ENCODE peak calls at places on chromosome 14, in five cellular contexts. One of them, this sample, is unnamed.

GRCh38 chr14:54226103-54226502 is 170.7 kb upstream of the CDKN3 start:
- DNase-seq in A549: no peak
- DNase-seq in ovary: no peak
- DNase-seq in NB4: no peak
- DNase-seq in breast epithelium: no peak
- DNase-seq in this sample: no peak

GRCh38 chr14:34227834-34228662 is 234.0 kb downstream of the SPTSSA start:
- DNase-seq in breast epithelium: peak; percentile 63
- DNase-seq in ovary: peak; percentile 35
- DNase-seq in NB4: peak; percentile 56
- DNase-seq in A549: peak; percentile 49
- DNase-seq in this sample: no peak

GRCh38 chr14:23125933-23126524 is 7.0 kb upstream of the CEBPE start:
- DNase-seq in NB4: no peak
- DNase-seq in ovary: no peak
- DNase-seq in A549: no peak
- DNase-seq in breast epithelium: no peak
- DNase-seq in this sample: no peak

GRCh38 chr14:92949496-92950192 is 26.7 kb downstream of the CHGA start:
- DNase-seq in ovary: no peak
- DNase-seq in A549: no peak
- DNase-seq in breast epithelium: no peak
- DNase-seq in NB4: no peak
- DNase-seq in this sample: no peak

GRCh38 chr14:91660790-91661189 is 71.1 kb downstream of the CATSPERB start:
- DNase-seq in ovary: no peak
- DNase-seq in A549: no peak
- DNase-seq in NB4: no peak
- DNase-seq in breast epithelium: no peak
- DNase-seq in this sample: no peak

GRCh38 chr14:101508948-101509729 is 52.2 kb upstream of the DIO3 start:
- DNase-seq in A549: no peak
- DNase-seq in NB4: no peak
- DNase-seq in breast epithelium: no peak
- DNase-seq in ovary: peak; percentile 10
- DNase-seq in this sample: no peak

GRCh38 chr14:45766247-45766646 is 513.2 kb upstream of the MIS18BP1 start:
- DNase-seq in breast epithelium: no peak
- DNase-seq in A549: no peak
- DNase-seq in ovary: no peak
- DNase-seq in NB4: no peak
- DNase-seq in this sample: no peak

GRCh38 chr14:75911883-75912282 is 69.9 kb downstream of the TGFB3 start:
- DNase-seq in A549: no peak
- DNase-seq in ovary: no peak
- DNase-seq in breast epithelium: no peak
- DNase-seq in NB4: no peak
- DNase-seq in this sample: no peak

GRCh38 chr14:33796356-33796755 is 154.5 kb downstream of the EGLN3 start:
- DNase-seq in NB4: no peak
- DNase-seq in A549: no peak
- DNase-seq in ovary: no peak
- DNase-seq in breast epithelium: no peak
- DNase-seq in this sample: no peak

GRCh38 chr14:70020350-70021170 is 141.3 kb downstream of the SMOC1 start:
- DNase-seq in ovary: no peak
- DNase-seq in A549: no peak
- DNase-seq in NB4: peak; percentile 80
- DNase-seq in breast epithelium: no peak
- DNase-seq in this sample: no peak

GRCh38 chr14:59997496-59997895 is 77.6 kb downstream of the LRRC9 start:
- DNase-seq in breast epithelium: no peak
- DNase-seq in NB4: peak; percentile 16
- DNase-seq in ovary: no peak
- DNase-seq in A549: no peak
- DNase-seq in this sample: no peak

GRCh38 chr14:65478596-65478995 is 66.1 kb downstream of the FUT8 start:
- DNase-seq in A549: peak; percentile 10
- DNase-seq in NB4: no peak
- DNase-seq in breast epithelium: no peak
- DNase-seq in ovary: no peak
- DNase-seq in this sample: no peak

GRCh38 chr14:24095196-24096068 is 1.3 kb downstream of the PCK2 start:
- DNase-seq in NB4: peak; percentile 90
- DNase-seq in ovary: no peak
- DNase-seq in breast epithelium: no peak
- DNase-seq in A549: peak; percentile 62
- DNase-seq in this sample: peak; percentile 94

GRCh38 chr14:72516936-72517408 is 376.9 kb downstream of the DPF3 start:
- DNase-seq in A549: peak; percentile 68
- DNase-seq in ovary: peak; percentile 81
- DNase-seq in NB4: peak; percentile 72
- DNase-seq in breast epithelium: peak; percentile 63
- DNase-seq in this sample: peak; percentile 72

GRCh38 chr14:49966304-49966809 is 73.5 kb downstream of the ARF6 start:
- DNase-seq in breast epithelium: no peak
- DNase-seq in ovary: no peak
- DNase-seq in A549: peak; percentile 87
- DNase-seq in NB4: no peak
- DNase-seq in this sample: peak; percentile 81

GRCh38 chr14:55583942-55584468 is 4.0 kb downstream of the KTN1 start:
- DNase-seq in breast epithelium: no peak
- DNase-seq in NB4: no peak
- DNase-seq in ovary: no peak
- DNase-seq in A549: no peak
- DNase-seq in this sample: no peak

GRCh38 chr14:65054471-65055085 is 47.7 kb downstream of the MAX start:
- DNase-seq in NB4: peak; percentile 100
- DNase-seq in A549: no peak
- DNase-seq in breast epithelium: no peak
- DNase-seq in ovary: no peak
- DNase-seq in this sample: no peak

GRCh38 chr14:90544971-90545370 is 148.1 kb downstream of the CALM1 start:
- DNase-seq in ovary: peak; percentile 12
- DNase-seq in breast epithelium: no peak
- DNase-seq in A549: no peak
- DNase-seq in NB4: peak; percentile 27
- DNase-seq in this sample: peak; percentile 30

GRCh38 chr14:32397871-32398640 is 69.0 kb downstream of the AKAP6 start:
- DNase-seq in NB4: no peak
- DNase-seq in breast epithelium: no peak
- DNase-seq in ovary: no peak
- DNase-seq in A549: peak; percentile 60
- DNase-seq in this sample: no peak

GRCh38 chr14:68088463-68088862 is 268.9 kb downstream of the RAD51B start:
- DNase-seq in A549: peak; percentile 76
- DNase-seq in ovary: no peak
- DNase-seq in NB4: no peak
- DNase-seq in breast epithelium: no peak
- DNase-seq in this sample: no peak

GRCh38 chr14:62213516-62213915 is 451.3 kb downstream of the SNAPC1 start:
- DNase-seq in breast epithelium: no peak
- DNase-seq in ovary: no peak
- DNase-seq in A549: no peak
- DNase-seq in NB4: no peak
- DNase-seq in this sample: no peak

GRCh38 chr14:73591690-73592448 is at the start of gene ACOT4:
- DNase-seq in ovary: peak; percentile 35
- DNase-seq in A549: peak; percentile 62
- DNase-seq in breast epithelium: no peak
- DNase-seq in NB4: peak; percentile 29
- DNase-seq in this sample: peak; percentile 24
- TF ChIP-seq POLR2A in ovary: no peak
- TF ChIP-seq POLR2A in A549: peak; percentile 42
- TF ChIP-seq POLR2A in breast epithelium: no peak
- TF ChIP-seq POLR2A in NB4: no peak
- TF ChIP-seq POLR2A in this sample: no peak

DNA sequence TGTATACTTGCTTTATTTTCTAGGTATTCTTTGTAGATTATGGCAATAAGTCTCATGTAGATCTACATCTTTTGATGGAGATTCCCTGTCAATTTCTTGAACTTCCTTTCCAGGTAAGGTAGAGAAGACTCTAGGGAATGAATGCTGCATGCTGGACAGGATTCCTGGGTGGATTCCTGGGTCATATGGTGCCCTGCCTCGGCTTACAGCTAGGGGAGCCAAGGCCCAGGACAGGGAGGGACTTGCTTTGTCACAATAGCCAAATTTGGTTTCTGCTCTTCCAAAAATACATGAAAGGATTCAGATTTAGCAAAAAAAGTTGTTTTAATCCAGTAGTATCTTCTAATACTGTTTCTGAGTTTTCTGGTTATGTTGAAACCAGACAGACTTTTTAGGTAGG is 59.5 kb upstream of the ASPG start:
- DNase-seq in breast epithelium: no peak
- DNase-seq in A549: no peak
- DNase-seq in ovary: no peak
- DNase-seq in NB4: no peak
- DNase-seq in this sample: no peak
- TF ChIP-seq CTCF in breast epithelium: no peak
- TF ChIP-seq CTCF in A549: no peak
- TF ChIP-seq CTCF in ovary: no peak
- TF ChIP-seq CTCF in NB4: no peak
- TF ChIP-seq CTCF in this sample: no peak

GRCh38 chr14:99425272-99425681 is 55.4 kb downstream of the SETD3 start:
- DNase-seq in A549: no peak
- DNase-seq in ovary: no peak
- DNase-seq in breast epithelium: no peak
- DNase-seq in NB4: no peak
- DNase-seq in this sample: no peak
- H3K4me3 ChIP-seq in A549: no peak overlapping the region
- H3K4me3 ChIP-seq in ovary: no peak overlapping the region
- H3K4me3 ChIP-seq in breast epithelium: no peak overlapping the region
- H3K4me3 ChIP-seq in NB4: no peak overlapping the region
- H3K4me3 ChIP-seq in this sample: no peak overlapping the region

DNA sequence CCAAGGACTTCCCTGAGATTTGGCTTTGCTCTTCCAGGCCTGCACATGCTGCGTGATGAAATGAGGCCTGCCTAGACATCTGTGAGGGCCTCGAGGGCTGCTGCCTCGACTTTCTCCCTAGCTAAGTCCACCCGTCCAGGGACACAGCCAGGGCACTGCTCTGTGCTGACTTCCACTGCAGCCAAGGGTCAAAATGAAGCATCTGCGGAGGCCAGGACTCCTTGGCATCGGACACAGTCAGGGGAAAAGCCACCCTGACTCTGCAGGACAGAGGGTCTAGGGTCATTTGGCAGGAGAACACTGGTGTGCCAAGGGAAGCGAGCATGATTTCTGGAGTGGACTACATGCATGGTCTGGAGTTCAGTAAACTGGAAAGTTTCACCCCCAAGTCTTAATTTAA is 10.7 kb downstream of the SLC25A47 start:
- DNase-seq in breast epithelium: no peak
- DNase-seq in A549: no peak
- DNase-seq in NB4: no peak
- DNase-seq in ovary: no peak
- DNase-seq in this sample: no peak
- TF ChIP-seq POLR2A in breast epithelium: no peak
- TF ChIP-seq POLR2A in A549: no peak
- TF ChIP-seq POLR2A in NB4: no peak
- TF ChIP-seq POLR2A in ovary: no peak
- TF ChIP-seq POLR2A in this sample: no peak

DNA sequence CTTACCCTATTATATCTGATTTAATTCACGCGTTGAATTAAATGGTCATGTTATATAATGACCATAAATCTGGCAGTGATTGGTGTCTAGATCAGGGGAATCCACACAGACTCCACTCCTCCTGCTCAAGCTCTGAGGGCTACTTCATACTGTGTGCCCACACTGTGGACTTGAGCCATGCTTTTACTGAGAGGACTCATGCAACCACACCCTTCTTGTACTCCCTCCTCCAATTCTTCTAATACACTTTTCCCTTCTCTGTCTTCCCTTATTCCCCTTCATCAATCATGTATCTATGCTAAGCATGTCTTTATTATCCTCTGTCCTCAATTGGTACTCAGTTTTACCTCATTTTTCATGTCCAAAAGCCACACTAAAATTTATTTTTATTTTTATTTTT is 37.7 kb upstream of the LRFN5 start:
- DNase-seq in NB4: no peak
- DNase-seq in breast epithelium: no peak
- DNase-seq in ovary: no peak
- DNase-seq in A549: no peak
- DNase-seq in this sample: no peak
- TF ChIP-seq CTCF in NB4: no peak
- TF ChIP-seq CTCF in breast epithelium: no peak
- TF ChIP-seq CTCF in ovary: no peak
- TF ChIP-seq CTCF in A549: no peak
- TF ChIP-seq CTCF in this sample: no peak

GRCh38 chr14:105167303-105168092 is 1.1 kb downstream of the JAG2 start:
- DNase-seq in NB4: no peak
- DNase-seq in breast epithelium: no peak
- DNase-seq in A549: no peak
- DNase-seq in ovary: no peak
- DNase-seq in this sample: no peak

GRCh38 chr14:105168979-105169507 is 467 bp upstream of the JAG2 start:
- DNase-seq in ovary: no peak
- DNase-seq in A549: peak; percentile 68
- DNase-seq in NB4: no peak
- DNase-seq in breast epithelium: no peak
- DNase-seq in this sample: peak; percentile 63

GRCh38 chr14:105168093-105168420 is 519 bp downstream of the JAG2 start:
- DNase-seq in NB4: no peak
- DNase-seq in breast epithelium: no peak
- DNase-seq in A549: no peak
- DNase-seq in ovary: no peak
- DNase-seq in this sample: no peak

GRCh38 chr14:105169776-105170655 is 1.4 kb upstream of the JAG2 start:
- DNase-seq in A549: no peak
- DNase-seq in ovary: no peak
- DNase-seq in breast epithelium: no peak
- DNase-seq in NB4: no peak
- DNase-seq in this sample: no peak

GRCh38 chr14:105168496-105168978 is at the start of gene JAG2:
- DNase-seq in ovary: no peak
- DNase-seq in breast epithelium: no peak
- DNase-seq in A549: peak; percentile 79
- DNase-seq in NB4: no peak
- DNase-seq in this sample: peak; percentile 34
- H3K4me3 ChIP-seq in ovary: peak within 1 kb of the TSS; percentile 20
- H3K4me3 ChIP-seq in breast epithelium: peak within 1 kb of the TSS; percentile 33
- H3K4me3 ChIP-seq in A549: peak within 1 kb of the TSS; percentile 59
- H3K4me3 ChIP-seq in NB4: no peak within 1 kb of the TSS
- H3K4me3 ChIP-seq in this sample: peak within 1 kb of the TSS; percentile 62

DNA sequence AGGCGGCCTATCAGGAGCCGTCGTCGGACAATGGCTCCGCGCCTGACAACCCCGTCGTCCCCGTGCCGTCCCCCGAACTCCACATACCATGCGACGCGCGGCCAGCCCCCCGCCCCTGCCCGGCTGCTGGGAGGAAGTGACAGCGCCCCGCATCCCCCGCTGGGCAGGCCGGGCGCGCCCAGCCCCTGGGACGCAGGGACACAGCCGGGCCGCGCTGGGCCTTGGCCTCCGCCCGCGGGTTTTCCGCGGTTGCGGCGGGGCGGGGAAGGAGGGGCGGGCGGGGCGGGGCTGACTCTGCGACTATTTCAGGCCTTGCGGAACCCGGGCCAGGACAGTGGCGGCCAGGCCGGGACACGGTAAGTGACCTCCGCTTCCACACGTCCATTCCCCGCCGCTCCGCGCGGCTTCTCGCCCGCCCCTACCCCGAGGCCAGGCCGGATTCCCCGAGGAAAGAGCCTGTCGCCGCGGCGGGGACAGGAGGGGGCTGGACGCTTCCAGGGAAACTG is at the start of gene TNFAIP2:
- DNase-seq in NB4: peak; percentile 82
- DNase-seq in breast epithelium: no peak
- DNase-seq in A549: peak; percentile 68
- DNase-seq in ovary: peak; percentile 50
- DNase-seq in this sample: no peak
- TF ChIP-seq POLR2A in NB4: no peak
- TF ChIP-seq POLR2A in breast epithelium: no peak
- TF ChIP-seq POLR2A in A549: peak; percentile 99
- TF ChIP-seq POLR2A in ovary: no peak
- TF ChIP-seq POLR2A in this sample: peak; percentile 38

This sample was measured in Peyer's patch.